ENCODE peak calls at places on chromosomes 11 and 22, in nine cellular contexts. One of them, this sample, is unnamed. For H3K9me3, the result is how much of the 10 kb centered on the place peaks cover.

GRCh38 chr22:37121887-37122591 is 12.5 kb upstream of the TMPRSS6 start:
- DNase-seq in fibroblast of lung: peak
- DNase-seq in psoas muscle: no peak
- DNase-seq in CD4-positive, CD25-positive, alpha-beta regulatory T cell: peak
- DNase-seq in breast epithelium: peak
- DNase-seq in Caco-2: no peak
- DNase-seq in heart left ventricle: no peak
- DNase-seq in neuronal stem cell: no peak
- DNase-seq in lower lobe of right lung: no peak
- DNase-seq in this sample: peak

GRCh38 chr11:68900835-68901381 is 2.7 kb downstream of the MRPL21 start:
- DNase-seq in fibroblast of lung: no peak
- DNase-seq in psoas muscle: no peak
- DNase-seq in CD4-positive, CD25-positive, alpha-beta regulatory T cell: no peak
- DNase-seq in breast epithelium: no peak
- DNase-seq in Caco-2: no peak
- DNase-seq in heart left ventricle: no peak
- DNase-seq in neuronal stem cell: no peak
- DNase-seq in lower lobe of right lung: no peak
- DNase-seq in this sample: no peak

GRCh38 chr22:33271390-33272161 is 213.4 kb upstream of the SYN3 start:
- DNase-seq in fibroblast of lung: peak
- DNase-seq in psoas muscle: peak
- DNase-seq in CD4-positive, CD25-positive, alpha-beta regulatory T cell: no peak
- DNase-seq in breast epithelium: no peak
- DNase-seq in Caco-2: no peak
- DNase-seq in heart left ventricle: peak
- DNase-seq in neuronal stem cell: no peak
- DNase-seq in lower lobe of right lung: no peak
- DNase-seq in this sample: no peak

GRCh38 chr11:113278481-113278880 is 35.9 kb upstream of the TTC12 start:
- DNase-seq in fibroblast of lung: no peak
- DNase-seq in psoas muscle: no peak
- DNase-seq in CD4-positive, CD25-positive, alpha-beta regulatory T cell: no peak
- DNase-seq in breast epithelium: no peak
- DNase-seq in Caco-2: no peak
- DNase-seq in heart left ventricle: no peak
- DNase-seq in neuronal stem cell: no peak
- DNase-seq in lower lobe of right lung: no peak
- DNase-seq in this sample: no peak

GRCh38 chr22:26968873-26969272 is 311.5 kb downstream of the MIAT start:
- DNase-seq in fibroblast of lung: peak
- DNase-seq in psoas muscle: no peak
- DNase-seq in CD4-positive, CD25-positive, alpha-beta regulatory T cell: no peak
- DNase-seq in breast epithelium: no peak
- DNase-seq in Caco-2: no peak
- DNase-seq in heart left ventricle: no peak
- DNase-seq in neuronal stem cell: no peak
- DNase-seq in lower lobe of right lung: no peak
- DNase-seq in this sample: no peak

GRCh38 chr11:69939551-69940245 is 120.5 kb upstream of the FGF3 start:
- DNase-seq in fibroblast of lung: peak
- DNase-seq in psoas muscle: no peak
- DNase-seq in CD4-positive, CD25-positive, alpha-beta regulatory T cell: no peak
- DNase-seq in breast epithelium: no peak
- DNase-seq in Caco-2: peak
- DNase-seq in heart left ventricle: peak
- DNase-seq in neuronal stem cell: no peak
- DNase-seq in lower lobe of right lung: peak
- DNase-seq in this sample: no peak

GRCh38 chr11:30552839-30553238 is 33.3 kb downstream of the MPPED2 start:
- DNase-seq in fibroblast of lung: no peak
- DNase-seq in psoas muscle: no peak
- DNase-seq in CD4-positive, CD25-positive, alpha-beta regulatory T cell: no peak
- DNase-seq in breast epithelium: no peak
- DNase-seq in Caco-2: no peak
- DNase-seq in heart left ventricle: no peak
- DNase-seq in neuronal stem cell: no peak
- DNase-seq in lower lobe of right lung: no peak
- DNase-seq in this sample: no peak

GRCh38 chr22:25334091-25334490 is 114.7 kb downstream of the CRYBB2 start:
- DNase-seq in fibroblast of lung: no peak
- DNase-seq in psoas muscle: peak
- DNase-seq in CD4-positive, CD25-positive, alpha-beta regulatory T cell: peak
- DNase-seq in breast epithelium: no peak
- DNase-seq in Caco-2: no peak
- DNase-seq in heart left ventricle: peak
- DNase-seq in neuronal stem cell: peak
- DNase-seq in lower lobe of right lung: no peak
- DNase-seq in this sample: no peak

GRCh38 chr22:17157714-17158113 is 1.4 kb downstream of the HDHD5 start:
- DNase-seq in fibroblast of lung: no peak
- DNase-seq in psoas muscle: no peak
- DNase-seq in CD4-positive, CD25-positive, alpha-beta regulatory T cell: no peak
- DNase-seq in breast epithelium: no peak
- DNase-seq in Caco-2: no peak
- DNase-seq in heart left ventricle: no peak
- DNase-seq in neuronal stem cell: no peak
- DNase-seq in lower lobe of right lung: no peak
- DNase-seq in this sample: no peak

GRCh38 chr11:69819109-69819490 is at the start of gene FGF3:
- DNase-seq in fibroblast of lung: no peak
- DNase-seq in psoas muscle: no peak
- DNase-seq in CD4-positive, CD25-positive, alpha-beta regulatory T cell: no peak
- DNase-seq in breast epithelium: no peak
- DNase-seq in Caco-2: no peak
- DNase-seq in heart left ventricle: no peak
- DNase-seq in neuronal stem cell: no peak
- DNase-seq in lower lobe of right lung: no peak
- DNase-seq in this sample: no peak

GRCh38 chr22:20657963-20658362 is 116.0 kb upstream of the SERPIND1 start:
- DNase-seq in fibroblast of lung: no peak
- DNase-seq in psoas muscle: no peak
- DNase-seq in CD4-positive, CD25-positive, alpha-beta regulatory T cell: no peak
- DNase-seq in breast epithelium: no peak
- DNase-seq in Caco-2: no peak
- DNase-seq in heart left ventricle: no peak
- DNase-seq in neuronal stem cell: no peak
- DNase-seq in lower lobe of right lung: no peak
- DNase-seq in this sample: no peak

DNA sequence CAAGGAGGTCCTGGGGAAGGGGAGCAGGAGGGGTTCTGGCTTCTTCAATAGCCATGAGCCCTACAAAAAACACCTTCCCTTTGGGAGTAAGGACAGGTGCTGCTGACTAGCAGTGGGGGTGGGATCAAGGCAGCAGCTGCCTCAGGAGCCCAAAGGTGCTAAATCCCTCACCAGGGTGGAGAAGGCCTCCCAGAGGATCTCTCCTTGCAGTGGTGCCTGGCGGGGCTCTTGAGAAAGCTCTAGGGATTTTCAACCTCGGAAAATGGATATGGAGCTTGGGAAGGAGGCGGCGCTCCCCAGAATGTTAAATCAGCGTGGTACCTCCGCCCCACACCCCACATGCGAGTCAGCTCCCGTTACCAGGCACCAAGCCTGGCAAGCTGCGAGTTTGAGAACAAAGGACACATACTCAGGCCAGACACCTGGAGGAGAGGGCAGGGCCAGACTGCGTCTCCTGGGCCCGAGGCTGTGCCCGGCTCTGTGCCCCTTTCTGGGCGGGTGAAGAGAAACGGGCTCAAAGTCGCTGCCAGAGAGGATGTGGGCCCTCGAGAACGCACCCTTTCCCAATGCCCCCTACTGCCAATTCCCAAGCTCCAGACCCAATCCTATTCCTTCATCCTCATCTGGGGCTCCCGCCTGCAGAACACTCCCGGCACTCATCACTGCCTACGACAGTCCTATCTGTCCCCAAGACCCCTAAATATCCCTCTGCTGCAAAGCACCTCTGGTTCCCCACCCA is 139.0 kb downstream of the BRD1 start:
- DNase-seq in fibroblast of lung: no peak
- DNase-seq in psoas muscle: no peak
- DNase-seq in CD4-positive, CD25-positive, alpha-beta regulatory T cell: no peak
- DNase-seq in breast epithelium: no peak
- DNase-seq in Caco-2: no peak
- DNase-seq in heart left ventricle: no peak
- DNase-seq in neuronal stem cell: no peak
- DNase-seq in lower lobe of right lung: no peak
- DNase-seq in this sample: no peak
- H3K9me3 ChIP-seq in fibroblast of lung: under half
- H3K9me3 ChIP-seq in psoas muscle: under half
- H3K9me3 ChIP-seq in CD4-positive, CD25-positive, alpha-beta regulatory T cell: under half
- H3K9me3 ChIP-seq in breast epithelium: under half
- H3K9me3 ChIP-seq in Caco-2: under half
- H3K9me3 ChIP-seq in heart left ventricle: under half
- H3K9me3 ChIP-seq in neuronal stem cell: under half
- H3K9me3 ChIP-seq in lower lobe of right lung: under half
- H3K9me3 ChIP-seq in this sample: under half

DNA sequence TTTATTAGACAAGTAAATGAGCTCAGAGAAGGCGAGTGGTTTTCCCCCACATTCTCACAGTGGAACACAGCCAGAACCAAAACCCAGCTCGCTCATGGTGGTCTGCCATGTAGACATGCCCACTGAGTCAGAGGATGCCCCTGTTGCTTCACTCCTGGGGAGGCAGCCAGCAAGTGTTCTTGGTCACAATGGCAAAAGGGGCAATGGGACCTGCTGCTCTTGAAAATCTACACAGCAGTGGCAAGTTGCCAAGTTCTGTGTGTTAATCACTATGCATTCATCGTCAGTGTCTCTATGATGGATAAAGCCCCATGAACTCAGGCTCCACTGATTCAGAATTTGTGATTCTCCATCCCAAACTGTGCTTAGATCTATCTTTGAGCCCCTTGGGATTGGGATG is 64.7 kb upstream of the TBCEL start:
- DNase-seq in fibroblast of lung: no peak
- DNase-seq in psoas muscle: no peak
- DNase-seq in CD4-positive, CD25-positive, alpha-beta regulatory T cell: no peak
- DNase-seq in breast epithelium: no peak
- DNase-seq in Caco-2: no peak
- DNase-seq in heart left ventricle: no peak
- DNase-seq in neuronal stem cell: no peak
- DNase-seq in lower lobe of right lung: no peak
- DNase-seq in this sample: no peak
- H3K9me3 ChIP-seq in fibroblast of lung: under half
- H3K9me3 ChIP-seq in psoas muscle: under half
- H3K9me3 ChIP-seq in CD4-positive, CD25-positive, alpha-beta regulatory T cell: under half
- H3K9me3 ChIP-seq in breast epithelium: under half
- H3K9me3 ChIP-seq in Caco-2: under half
- H3K9me3 ChIP-seq in heart left ventricle: under half
- H3K9me3 ChIP-seq in neuronal stem cell: under half
- H3K9me3 ChIP-seq in lower lobe of right lung: under half
- H3K9me3 ChIP-seq in this sample: under half

GRCh38 chr11:73193251-73194033 is 24.6 kb upstream of the P2RY2 start:
- DNase-seq in fibroblast of lung: no peak
- DNase-seq in psoas muscle: no peak
- DNase-seq in CD4-positive, CD25-positive, alpha-beta regulatory T cell: no peak
- DNase-seq in breast epithelium: no peak
- DNase-seq in Caco-2: peak
- DNase-seq in heart left ventricle: no peak
- DNase-seq in neuronal stem cell: no peak
- DNase-seq in lower lobe of right lung: no peak
- DNase-seq in this sample: no peak

GRCh38 chr11:73191151-73191550 is 26.9 kb upstream of the P2RY2 start:
- DNase-seq in fibroblast of lung: no peak
- DNase-seq in psoas muscle: no peak
- DNase-seq in CD4-positive, CD25-positive, alpha-beta regulatory T cell: no peak
- DNase-seq in breast epithelium: no peak
- DNase-seq in Caco-2: peak
- DNase-seq in heart left ventricle: no peak
- DNase-seq in neuronal stem cell: no peak
- DNase-seq in lower lobe of right lung: no peak
- DNase-seq in this sample: no peak

GRCh38 chr11:73194034-73194507 is 24.0 kb upstream of the P2RY2 start:
- DNase-seq in fibroblast of lung: no peak
- DNase-seq in psoas muscle: no peak
- DNase-seq in CD4-positive, CD25-positive, alpha-beta regulatory T cell: no peak
- DNase-seq in breast epithelium: no peak
- DNase-seq in Caco-2: peak
- DNase-seq in heart left ventricle: no peak
- DNase-seq in neuronal stem cell: no peak
- DNase-seq in lower lobe of right lung: no peak
- DNase-seq in this sample: no peak

GRCh38 chr11:73190557-73190885 is 27.6 kb upstream of the P2RY2 start:
- DNase-seq in fibroblast of lung: no peak
- DNase-seq in psoas muscle: no peak
- DNase-seq in CD4-positive, CD25-positive, alpha-beta regulatory T cell: no peak
- DNase-seq in breast epithelium: no peak
- DNase-seq in Caco-2: no peak
- DNase-seq in heart left ventricle: no peak
- DNase-seq in neuronal stem cell: no peak
- DNase-seq in lower lobe of right lung: no peak
- DNase-seq in this sample: no peak

DNA sequence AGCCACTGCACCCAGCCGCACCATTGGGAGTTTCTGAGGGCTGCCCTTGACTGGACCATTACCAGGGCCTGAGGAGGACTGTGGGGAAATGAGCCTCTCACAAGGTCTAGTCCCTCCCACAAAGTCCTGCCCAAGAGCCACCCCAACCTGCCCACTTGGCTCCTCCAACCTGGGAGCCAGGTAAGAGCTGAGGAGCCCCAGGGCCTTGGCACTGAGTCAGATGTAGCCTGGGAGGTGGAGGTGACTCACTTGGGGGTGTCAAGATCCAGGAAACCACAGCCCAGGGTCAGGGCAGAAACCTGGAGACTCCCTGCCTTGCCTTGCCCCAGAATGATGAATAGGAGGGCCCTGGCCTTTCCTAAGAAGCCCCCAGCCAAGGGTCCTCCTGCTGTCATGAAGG is 25.8 kb upstream of the P2RY2 start:
- DNase-seq in fibroblast of lung: no peak
- DNase-seq in psoas muscle: no peak
- DNase-seq in CD4-positive, CD25-positive, alpha-beta regulatory T cell: no peak
- DNase-seq in breast epithelium: peak
- DNase-seq in Caco-2: peak
- DNase-seq in heart left ventricle: no peak
- DNase-seq in neuronal stem cell: no peak
- DNase-seq in lower lobe of right lung: peak
- DNase-seq in this sample: no peak
- H3K9me3 ChIP-seq in fibroblast of lung: under half
- H3K9me3 ChIP-seq in psoas muscle: under half
- H3K9me3 ChIP-seq in CD4-positive, CD25-positive, alpha-beta regulatory T cell: under half
- H3K9me3 ChIP-seq in breast epithelium: under half
- H3K9me3 ChIP-seq in Caco-2: under half
- H3K9me3 ChIP-seq in heart left ventricle: under half
- H3K9me3 ChIP-seq in neuronal stem cell: under half
- H3K9me3 ChIP-seq in lower lobe of right lung: under half
- H3K9me3 ChIP-seq in this sample: under half

DNA sequence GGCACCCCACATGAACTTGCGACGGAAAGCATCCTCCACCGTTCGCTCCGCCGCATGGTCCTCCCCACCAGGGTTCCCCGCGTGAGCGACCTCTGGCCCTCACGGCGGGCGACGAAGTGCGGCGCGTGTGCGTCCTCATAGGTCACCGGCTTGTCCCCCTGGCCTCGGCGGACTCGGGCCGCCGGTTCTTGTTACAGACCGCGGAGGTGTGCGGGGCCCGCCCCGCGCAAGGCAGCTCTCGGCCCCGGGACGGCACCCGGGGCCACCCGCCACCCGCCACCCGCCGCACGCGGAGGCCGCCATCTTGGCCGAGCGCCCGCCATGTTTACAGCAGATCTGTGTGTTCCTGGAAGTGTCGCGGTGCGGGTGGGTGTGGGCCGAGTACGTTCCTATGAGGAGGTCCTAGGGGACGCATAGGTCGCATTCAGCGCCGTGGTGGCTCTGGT is 3.5 kb upstream of the IFITM2 start:
- DNase-seq in fibroblast of lung: no peak
- DNase-seq in psoas muscle: no peak
- DNase-seq in CD4-positive, CD25-positive, alpha-beta regulatory T cell: no peak
- DNase-seq in breast epithelium: no peak
- DNase-seq in Caco-2: no peak
- DNase-seq in heart left ventricle: no peak
- DNase-seq in neuronal stem cell: no peak
- DNase-seq in lower lobe of right lung: peak
- DNase-seq in this sample: no peak
- H3K9me3 ChIP-seq in fibroblast of lung: under half
- H3K9me3 ChIP-seq in psoas muscle: under half
- H3K9me3 ChIP-seq in CD4-positive, CD25-positive, alpha-beta regulatory T cell: under half
- H3K9me3 ChIP-seq in breast epithelium: under half
- H3K9me3 ChIP-seq in Caco-2: under half
- H3K9me3 ChIP-seq in heart left ventricle: under half
- H3K9me3 ChIP-seq in neuronal stem cell: under half
- H3K9me3 ChIP-seq in lower lobe of right lung: under half
- H3K9me3 ChIP-seq in this sample: under half

This sample was measured in T-helper 17 cell.